ENCODE peak calls at places on chromosomes 12 and 14, in five cellular contexts. Z is right lobe of liver, W is H1, X is Peyer's patch, P is body of pancreas. R is an unnamed sample.

GRCh38 chr14:96727490-96727889 is 69.7 kb upstream of the VRK1 start:
- DNase-seq in X (no peak), Z (no peak), P (no peak), W (no peak), R (no peak)

GRCh38 chr12:92485356-92486348 is 217.1 kb upstream of the PLEKHG7 start:
- DNase-seq in X (no peak), P (no peak), Z (no peak), W (no peak), R (no peak)

GRCh38 chr12:55861871-55862270 is 19.1 kb upstream of the MMP19 start:
- DNase-seq in X (no peak), P (no peak), Z (no peak), W (no peak), R (no peak)

GRCh38 chr14:23641915-23642588 is 5.9 kb downstream of the DHRS2 start:
- DNase-seq in X (no peak), P (no peak), W (no peak), Z (no peak), R (no peak)

GRCh38 chr14:33287204-33287603 is 348.5 kb downstream of the NPAS3 start:
- DNase-seq in W (no peak), X (no peak), Z (no peak), P (peak; percentile 80), R (no peak)

GRCh38 chr12:9776795-9777194 is 16.1 kb upstream of the CD69 start:
- DNase-seq in X (no peak), W (no peak), Z (no peak), P (no peak), R (no peak)

GRCh38 chr14:77485901-77486678 is 12.5 kb downstream of the ISM2 start:
- DNase-seq in W (no peak), X (no peak), Z (no peak), P (no peak), R (no peak)

GRCh38 chr12:53623526-53623925 is 2.7 kb downstream of the ATF7 start:
- DNase-seq in W (no peak), X (no peak), Z (no peak), P (no peak), R (no peak)

GRCh38 chr12:13241833-13242232 is 45.3 kb downstream of the EMP1 start:
- DNase-seq in Z (no peak), X (no peak), P (no peak), W (no peak), R (no peak)

GRCh38 chr12:123748661-123749060 is 13.4 kb upstream of the DNAH10 start:
- DNase-seq in Z (no peak), W (no peak), X (no peak), P (no peak), R (no peak)

GRCh38 chr12:111024205-111024794 is 103.9 kb upstream of the MYL2 start:
- DNase-seq in W (no peak), X (peak; percentile 30), P (peak; percentile 44), Z (peak; percentile 78), R (no peak)

GRCh38 chr12:105235299-105235746 is 651 bp downstream of the APPL2 start:
- DNase-seq in X (no peak), W (no peak), Z (no peak), P (no peak), R (no peak)

GRCh38 chr12:47945341-47945728 is 18.1 kb upstream of the TMEM106C start:
- DNase-seq in W (no peak), Z (no peak), X (no peak), P (no peak), R (no peak)

GRCh38 chr14:37591941-37592287 is 3.1 kb downstream of the FOXA1 start:
- DNase-seq in W (no peak), P (no peak), Z (peak; percentile 77), X (no peak), R (no peak)

GRCh38 chr14:104746071-104746545 is 6.8 kb upstream of the SIVA1 start:
- DNase-seq in X (no peak), Z (no peak), W (no peak), P (no peak), R (no peak)

GRCh38 chr12:9702239-9702638 is 30.7 kb downstream of the CLECL1 start:
- DNase-seq in W (no peak), Z (no peak), P (no peak), X (peak; percentile 75), R (no peak)

GRCh38 chr14:20468773-20469241 is 399 bp upstream of the PNP start:
- DNase-seq in P (peak; percentile 25), W (no peak), Z (no peak), X (no peak), R (no peak)

GRCh38 chr14:36874396-36875138 is 212.9 kb downstream of the PAX9 start:
- DNase-seq in Z (no peak), W (no peak), P (no peak), X (no peak), R (no peak)

GRCh38 chr12:28930704-28931103 is 218.4 kb upstream of the FAR2 start:
- DNase-seq in W (no peak), Z (no peak), X (no peak), P (no peak), R (no peak)

GRCh38 chr14:21987937-21988336 is 314.3 kb upstream of the OR4E1 start:
- DNase-seq in Z (no peak), X (no peak), W (no peak), P (no peak), R (no peak)

GRCh38 chr12:16324772-16325171 is 22.7 kb upstream of the MGST1 start:
- DNase-seq in Z (no peak), X (no peak), W (no peak), P (no peak), R (no peak)

GRCh38 chr14:64721391-64721791 is 17.2 kb downstream of the PLEKHG3 start:
- DNase-seq in W (no peak), X (no peak), Z (peak; percentile 71), P (peak; percentile 90), R (no peak)

GRCh38 chr14:63960926-63961567 is 108.2 kb downstream of the SYNE2 start:
- DNase-seq in P (no peak), Z (no peak), X (no peak), W (no peak), R (no peak)

GRCh38 chr12:13436182-13436581 is 239.7 kb downstream of the EMP1 start:
- DNase-seq in Z (no peak), P (no peak), W (no peak), X (no peak), R (peak; percentile 20)

GRCh38 chr12:65916991-65917676 is 92.9 kb downstream of the HMGA2 start:
- DNase-seq in P (no peak), Z (no peak), X (no peak), W (no peak), R (no peak)
- TF ChIP-seq CTCF in P (no peak), Z (no peak), X (no peak), W (no peak), R (no peak)

DNA sequence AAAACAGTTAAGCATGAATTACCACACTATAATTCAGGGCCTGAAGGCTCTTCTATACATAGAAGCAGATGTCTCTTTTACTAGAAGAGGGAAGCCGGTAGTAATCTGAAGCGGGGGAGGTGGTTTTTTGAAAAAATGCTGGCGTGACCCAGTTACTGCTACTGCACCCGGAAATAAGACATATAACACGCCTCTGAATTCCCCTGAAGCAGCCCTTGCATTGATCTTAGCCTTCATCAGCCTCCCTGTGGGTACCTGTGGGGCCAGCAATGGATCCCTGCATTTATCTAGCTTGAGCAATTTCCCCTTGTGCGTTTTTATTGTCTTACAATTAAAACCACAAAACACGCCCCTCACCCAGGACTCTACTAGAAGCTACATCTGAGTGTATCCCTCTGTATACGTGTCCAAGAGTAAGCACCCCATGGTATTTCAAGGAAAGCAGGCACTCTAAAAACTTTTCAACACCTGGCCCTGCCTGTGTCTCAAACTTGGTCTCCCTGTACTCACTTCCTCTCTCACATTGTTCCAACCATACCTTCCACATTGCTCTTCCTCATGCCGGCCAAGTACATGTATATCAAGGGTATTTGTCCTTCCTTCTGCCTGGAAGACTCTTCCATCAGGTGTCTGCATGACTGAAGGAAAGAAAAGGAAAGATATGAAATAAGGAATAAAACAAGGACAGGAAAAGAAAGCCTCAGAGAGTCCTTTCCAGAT is 210.8 kb upstream of the ARID2 start:
- DNase-seq in Z (no peak), W (no peak), X (no peak), P (no peak), R (no peak)
- TF ChIP-seq POLR2A in Z (no peak), W (no peak), X (no peak), P (no peak), R (no peak)

GRCh38 chr12:32887058-32887457 is 9.5 kb downstream of the PKP2 start:
- DNase-seq in W (no peak), X (no peak), P (no peak), Z (no peak), R (no peak)

GRCh38 chr12:32885831-32886230 is 10.7 kb downstream of the PKP2 start:
- DNase-seq in Z (no peak), W (no peak), P (no peak), X (no peak), R (no peak)

GRCh38 chr12:32881107-32881506 is 15.5 kb downstream of the PKP2 start:
- DNase-seq in Z (no peak), X (no peak), W (no peak), P (no peak), R (no peak)

GRCh38 chr12:32881702-32882101 is 14.9 kb downstream of the PKP2 start:
- DNase-seq in Z (no peak), W (no peak), P (no peak), X (no peak), R (no peak)

GRCh38 chr12:32884962-32885361 is 11.6 kb downstream of the PKP2 start:
- DNase-seq in Z (no peak), W (no peak), P (no peak), X (no peak), R (no peak)
- H3K4me1 ChIP-seq in Z (peaks cover 17% of the 10 kb centered on the region), W (peaks cover 8% of the 10 kb centered on the region), P (peaks cover 7% of the 10 kb centered on the region), X (no peaks in the 10 kb centered on the region), R (no peaks in the 10 kb centered on the region)

GRCh38 chr14:87992720-87993484 is at the start of gene GALC:
- DNase-seq in X (peak; percentile 97), W (peak; percentile 59), Z (peak; percentile 97), P (peak; percentile 94), R (no peak)
- TF ChIP-seq CTCF in X (no peak), W (no peak), Z (no peak), P (no peak), R (no peak)

DNA sequence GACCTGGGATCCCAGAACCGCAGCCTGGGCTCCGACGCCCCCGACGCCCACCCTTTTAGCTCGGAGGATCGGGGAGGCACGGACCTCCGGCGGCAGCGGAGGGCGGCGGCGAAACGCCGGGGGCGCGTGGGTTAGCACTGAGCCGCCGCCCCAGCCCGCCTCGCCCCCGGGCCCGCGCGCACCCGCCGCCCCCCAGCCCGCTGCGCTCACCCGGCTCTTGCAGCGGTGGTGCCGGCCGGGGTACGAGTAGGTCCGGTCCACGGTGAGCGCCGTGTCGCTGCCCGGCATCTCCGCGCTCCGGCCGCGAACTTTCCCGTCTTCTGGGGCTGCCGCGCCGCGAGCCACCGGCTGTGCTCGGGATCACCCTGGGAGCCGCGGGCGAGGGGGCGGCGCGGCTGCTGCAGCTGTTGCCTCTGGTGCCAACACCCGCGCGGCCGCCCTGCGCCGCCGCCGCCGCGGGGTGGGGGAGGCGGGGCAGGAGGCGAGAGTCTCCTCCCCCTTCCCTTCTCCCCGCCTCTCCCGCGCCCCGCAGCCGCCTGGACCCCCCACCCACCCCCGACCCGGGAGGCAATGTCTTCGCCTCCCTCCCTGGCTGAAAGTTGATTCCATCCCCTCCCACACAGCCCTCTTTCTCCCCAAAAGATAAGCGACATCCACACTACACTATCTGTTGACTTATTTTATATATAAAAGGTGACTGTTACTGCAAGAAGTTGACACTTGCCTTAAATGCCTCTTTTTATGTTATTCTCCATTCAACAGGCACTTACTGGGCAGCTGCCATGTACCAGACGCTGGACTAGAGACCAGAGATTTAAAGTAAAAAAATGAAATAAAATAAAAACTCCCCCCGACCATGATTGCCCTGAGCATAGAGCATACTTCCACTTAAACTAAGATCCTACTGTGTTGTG is at the start of gene TMCC3:
- DNase-seq in X (peak; percentile 41), Z (peak; percentile 70), W (no peak), P (peak; percentile 53), R (no peak)
- TF ChIP-seq POLR2A in X (peak; percentile 46), Z (peak; percentile 63), W (no peak), P (peak; percentile 33), R (no peak)

R was measured in vagina.